ENCODE peak calls at places on chromosome 22, in five cellular contexts. J, L, I, B and A are unnamed samples. For H3K4me1, the result is how much of the 10 kb centered on the place peaks cover.

GRCh38 chr22:17910561-17911311 is 113.6 kb downstream of the MICAL3 start:
- DNase-seq in J (peak), L (peak), I (no peak), B (peak), A (peak)

GRCh38 chr22:47623056-47623739 is 860.7 kb downstream of the TBC1D22A start:
- DNase-seq in J (no peak), L (no peak), I (no peak), B (no peak), A (no peak)

GRCh38 chr22:48323746-48324145 is 1503.9 kb downstream of the BRD1 start:
- DNase-seq in J (no peak), L (no peak), I (no peak), B (no peak), A (no peak)

GRCh38 chr22:49016909-49017768 is 810.5 kb downstream of the BRD1 start:
- DNase-seq in J (no peak), L (no peak), I (no peak), B (no peak), A (no peak)

GRCh38 chr22:19522190-19522880 is 1.9 kb downstream of the CLDN5 start:
- DNase-seq in J (no peak), L (no peak), I (no peak), B (no peak), A (peak)

GRCh38 chr22:48394787-48395620 is 1432.7 kb downstream of the BRD1 start:
- DNase-seq in J (no peak), L (no peak), I (no peak), B (no peak), A (no peak)

GRCh38 chr22:23240639-23241389 is 60.5 kb downstream of the BCR start:
- DNase-seq in J (no peak), L (no peak), I (peak), B (no peak), A (no peak)

GRCh38 chr22:18114495-18114894 is 3.9 kb downstream of the TUBA8 start:
- DNase-seq in J (no peak), L (no peak), I (no peak), B (no peak), A (no peak)

GRCh38 chr22:24164823-24165379 is 16.4 kb upstream of the SUSD2 start:
- DNase-seq in J (no peak), L (no peak), I (no peak), B (no peak), A (no peak)

GRCh38 chr22:37639070-37639760 is at the start of gene SH3BP1:
- DNase-seq in J (no peak), L (peak), I (peak), B (peak), A (peak)

GRCh38 chr22:43889366-43890253 is 2.2 kb downstream of the PNPLA5 start:
- DNase-seq in J (no peak), L (no peak), I (no peak), B (no peak), A (no peak)

GRCh38 chr22:23399367-23400285 is 180.5 kb downstream of the IGLL1 start:
- DNase-seq in J (no peak), L (no peak), I (no peak), B (no peak), A (no peak)

GRCh38 chr22:24419480-24419860 is 7.9 kb upstream of the ADORA2A start:
- DNase-seq in J (no peak), L (no peak), I (no peak), B (no peak), A (no peak)

GRCh38 chr22:25159028-25159427 is 40.6 kb upstream of the CRYBB3 start:
- DNase-seq in J (no peak), L (no peak), I (no peak), B (no peak), A (no peak)

GRCh38 chr22:49827307-49827852 is 293 bp downstream of the BRD1 start:
- DNase-seq in J (no peak), L (no peak), I (no peak), B (no peak), A (no peak)

GRCh38 chr22:28953976-28954880 is 70.9 kb downstream of the ZNRF3 start:
- DNase-seq in J (no peak), L (no peak), I (no peak), B (no peak), A (no peak)

GRCh38 chr22:37177221-37177620 is 10.8 kb downstream of the C1QTNF6 start:
- DNase-seq in J (no peak), L (no peak), I (no peak), B (no peak), A (no peak)

GRCh38 chr22:27718186-27719032 is 83.1 kb downstream of the MN1 start:
- DNase-seq in J (peak), L (no peak), I (no peak), B (peak), A (peak)

GRCh38 chr22:31628969-31629723 is 32.9 kb downstream of the PISD start:
- DNase-seq in J (no peak), L (no peak), I (no peak), B (no peak), A (no peak)

GRCh38 chr22:21010426-21011113 is 4.4 kb upstream of the P2RX6 start:
- DNase-seq in J (no peak), L (no peak), I (no peak), B (no peak), A (no peak)

GRCh38 chr22:17116931-17117330 is 4.2 kb downstream of the TMEM121B start:
- DNase-seq in J (no peak), L (no peak), I (no peak), B (no peak), A (no peak)

GRCh38 chr22:46985507-46985882 is 223.0 kb downstream of the TBC1D22A start:
- DNase-seq in J (no peak), L (no peak), I (no peak), B (no peak), A (no peak)

GRCh38 chr22:28006271-28006670 is 87.2 kb upstream of the PITPNB start:
- DNase-seq in J (no peak), L (no peak), I (no peak), B (no peak), A (no peak)

GRCh38 chr22:21876486-21877176 is 9.2 kb upstream of the MAPK1 start:
- DNase-seq in J (no peak), L (no peak), I (peak), B (no peak), A (no peak)

GRCh38 chr22:22201185-22201924 is 43.2 kb upstream of the VPREB1 start:
- DNase-seq in J (no peak), L (peak), I (no peak), B (no peak), A (no peak)

GRCh38 chr22:24165673-24166072 is 15.6 kb upstream of the SUSD2 start:
- DNase-seq in J (no peak), L (no peak), I (no peak), B (no peak), A (no peak)

GRCh38 chr22:37340331-37341262 is 58.3 kb downstream of the CYTH4 start:
- DNase-seq in J (no peak), L (no peak), I (no peak), B (no peak), A (no peak)

GRCh38 chr22:23685205-23685784 is 5.5 kb upstream of the RGL4 start:
- DNase-seq in J (no peak), L (no peak), I (no peak), B (no peak), A (no peak)

GRCh38 chr22:47276219-47276843 is 513.9 kb downstream of the TBC1D22A start:
- DNase-seq in J (no peak), L (no peak), I (no peak), B (no peak), A (peak)

GRCh38 chr22:35986085-35986484 is 42.5 kb downstream of the RBFOX2 start:
- DNase-seq in J (no peak), L (no peak), I (no peak), B (no peak), A (no peak)

GRCh38 chr22:36325163-36326031 is 62.4 kb downstream of the MYH9 start:
- DNase-seq in J (peak), L (no peak), I (no peak), B (peak), A (peak)

GRCh38 chr22:30413001-30413400 is 12.6 kb upstream of the MTFP1 start:
- DNase-seq in J (no peak), L (no peak), I (no peak), B (no peak), A (no peak)

GRCh38 chr22:30414525-30415047 is 11.0 kb upstream of the MTFP1 start:
- DNase-seq in J (no peak), L (no peak), I (no peak), B (no peak), A (no peak)

GRCh38 chr22:30408388-30409101 is 11.7 kb downstream of the SEC14L2 start:
- DNase-seq in J (no peak), L (no peak), I (no peak), B (no peak), A (no peak)

GRCh38 chr22:30413745-30414524 is 11.6 kb upstream of the MTFP1 start:
- DNase-seq in J (no peak), L (no peak), I (no peak), B (no peak), A (no peak)

GRCh38 chr22:30411780-30412179 is 13.8 kb upstream of the MTFP1 start:
- DNase-seq in J (no peak), L (no peak), I (no peak), B (no peak), A (no peak)
- H3K4me1 ChIP-seq in J (under half), L (under half), I (under half), B (under half), A (under half)

DNA sequence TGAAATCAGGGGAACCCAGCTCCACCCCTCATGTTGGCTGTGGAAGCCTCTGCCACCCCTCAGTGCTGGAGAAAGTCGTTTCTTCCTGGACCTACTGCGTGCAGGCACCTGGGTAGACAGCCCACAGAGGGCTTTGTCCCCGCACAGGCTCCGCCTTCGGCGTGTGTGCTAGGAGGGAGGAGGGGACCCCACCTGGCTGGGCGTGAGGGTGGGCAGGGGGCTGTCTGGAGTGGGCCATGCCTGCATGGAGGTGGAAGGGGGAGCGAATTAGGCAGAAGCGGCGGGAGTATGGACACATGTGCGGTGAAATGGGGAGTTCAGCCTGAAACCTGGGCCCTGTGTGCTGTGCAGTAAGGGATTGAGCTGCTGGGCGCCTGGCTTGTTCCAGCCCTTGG is 49.3 kb downstream of the FBLN1 start:
- DNase-seq in J (no peak), L (no peak), I (no peak), B (no peak), A (no peak)
- H3K27ac ChIP-seq in J (no peak), L (no peak), I (no peak), B (peak), A (peak)

GRCh38 chr22:32818446-32819115 is 17.1 kb downstream of the TIMP3 start:
- DNase-seq in J (no peak), L (no peak), I (no peak), B (no peak), A (no peak)
- H3K4me1 ChIP-seq in J (half or more), L (under half), I (under half), B (under half), A (under half)

GRCh38 chr22:39457546-39458442 is 982 bp downstream of the MGAT3 start:
- DNase-seq in J (no peak), L (no peak), I (no peak), B (no peak), A (no peak)

GRCh38 chr22:39458443-39459083 is 1.8 kb downstream of the MGAT3 start:
- DNase-seq in J (no peak), L (no peak), I (no peak), B (no peak), A (no peak)

GRCh38 chr22:39462443-39463147 is 5.8 kb downstream of the MGAT3 start:
- DNase-seq in J (no peak), L (no peak), I (no peak), B (no peak), A (no peak)

GRCh38 chr22:39457047-39457545 is 284 bp downstream of the MGAT3 start:
- DNase-seq in J (no peak), L (no peak), I (no peak), B (no peak), A (no peak)

GRCh38 chr22:39459681-39460080 is 2.9 kb downstream of the MGAT3 start:
- DNase-seq in J (no peak), L (no peak), I (no peak), B (no peak), A (peak)
- H3K27ac ChIP-seq in J (no peak), L (no peak), I (no peak), B (no peak), A (no peak)

DNA sequence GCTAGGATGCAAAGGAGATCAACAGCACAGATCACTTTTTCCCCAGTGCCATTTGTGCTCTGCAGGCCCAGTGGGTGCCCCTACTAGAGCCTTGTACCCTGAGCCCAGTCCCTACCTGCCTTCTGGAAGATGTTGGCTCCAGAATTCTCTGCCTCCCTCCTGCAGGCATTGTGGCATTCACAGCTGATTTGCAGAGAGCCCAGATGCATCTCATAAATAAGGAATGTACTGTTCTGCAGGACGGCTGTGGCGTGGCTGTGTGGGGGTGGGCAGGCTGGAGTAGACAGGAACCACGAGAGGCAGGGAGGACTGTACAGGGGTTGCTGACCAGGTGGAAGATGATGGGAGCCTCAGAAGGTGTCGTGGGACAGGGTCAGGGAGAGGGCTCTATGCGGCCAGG is 11.2 kb upstream of the MIAT start:
- DNase-seq in J (no peak), L (no peak), I (no peak), B (no peak), A (no peak)
- H3K4me1 ChIP-seq in J (under half), L (under half), I (half or more), B (under half), A (under half)

DNA sequence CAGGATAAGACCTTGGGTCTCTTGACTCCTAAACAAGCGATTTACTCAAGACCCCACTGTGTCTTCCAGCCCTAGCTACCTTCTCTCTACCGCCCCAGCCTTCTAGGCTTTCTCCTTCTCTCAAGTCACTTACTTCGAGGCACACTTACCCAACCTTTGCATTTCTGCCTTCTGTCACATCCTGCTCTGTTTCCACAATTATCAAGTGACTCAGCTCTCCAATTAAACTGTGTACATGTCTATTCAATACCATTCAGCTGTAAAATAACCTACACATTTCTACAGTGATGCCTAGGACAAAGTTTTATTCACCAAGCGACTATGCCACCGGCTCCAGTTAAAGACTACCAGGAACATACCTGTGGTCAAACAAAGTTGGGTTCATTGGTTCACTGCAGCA is 69.0 kb downstream of the LARGE1 start:
- DNase-seq in J (no peak), L (no peak), I (no peak), B (no peak), A (no peak)
- H3K27ac ChIP-seq in J (no peak), L (no peak), I (no peak), B (peak), A (no peak)